ENCODE peak calls at places on chromosomes 12 and 14, in seven cellular contexts. T is pancreas, U is right lobe of liver, C is body of pancreas, K is tibial artery, O is upper lobe of right lung, N is PC-3. Y is an unnamed sample.

GRCh38 chr12:11545438-11546330 is 103.8 kb upstream of the ETV6 start:
- DNase-seq in T (no peak), U (no peak), C (no peak), K (no peak), O (no peak), N (no peak), Y (no peak)

GRCh38 chr14:80996049-80996901 is 40.9 kb downstream of the TSHR start:
- DNase-seq in T (peak; percentile 35), U (no peak), C (peak; percentile 26), K (peak; percentile 22), O (no peak), N (peak; percentile 83), Y (peak; percentile 24)

GRCh38 chr12:26250801-26251200 is 55.4 kb downstream of the SSPN start:
- DNase-seq in T (no peak), U (no peak), C (no peak), K (no peak), O (no peak), N (peak; percentile 76), Y (no peak)

GRCh38 chr14:30620178-30620577 is 1.9 kb upstream of the SCFD1 start:
- DNase-seq in T (no peak), U (no peak), C (no peak), K (no peak), O (no peak), N (peak; percentile 70), Y (no peak)

GRCh38 chr12:123075591-123076171 is 75.2 kb downstream of the PITPNM2 start:
- DNase-seq in T (no peak), U (no peak), C (no peak), K (no peak), O (peak; percentile 74), N (peak; percentile 71), Y (peak; percentile 39)

GRCh38 chr12:24728366-24728765 is 220.5 kb downstream of the BCAT1 start:
- DNase-seq in T (no peak), U (no peak), C (no peak), K (no peak), O (no peak), N (peak; percentile 11), Y (no peak)

GRCh38 chr12:74286254-74286653 is 251.4 kb upstream of the ATXN7L3B start:
- DNase-seq in T (no peak), U (no peak), C (no peak), K (no peak), O (no peak), N (no peak), Y (no peak)

GRCh38 chr14:99751539-99752485 is 41.4 kb upstream of the EML1 start:
- DNase-seq in T (no peak), U (peak; percentile 22), C (no peak), K (no peak), O (no peak), N (peak; percentile 41), Y (no peak)

GRCh38 chr12:123113038-123113437 is 37.9 kb downstream of the PITPNM2 start:
- DNase-seq in T (no peak), U (no peak), C (no peak), K (no peak), O (no peak), N (no peak), Y (no peak)

GRCh38 chr12:25054076-25054782 is 105.3 kb upstream of the BCAT1 start:
- DNase-seq in T (no peak), U (no peak), C (no peak), K (no peak), O (no peak), N (peak; percentile 2), Y (no peak)

GRCh38 chr12:100706029-100706428 is 88.5 kb upstream of the ANO4 start:
- DNase-seq in T (no peak), U (no peak), C (no peak), K (no peak), O (no peak), N (peak; percentile 84), Y (no peak)

GRCh38 chr14:79783061-79783460 is 428.2 kb downstream of the DIO2 start:
- DNase-seq in T (no peak), U (no peak), C (no peak), K (no peak), O (no peak), N (no peak), Y (no peak)

GRCh38 chr12:26034371-26035142 is 76.1 kb downstream of the RASSF8 start:
- DNase-seq in T (no peak), U (no peak), C (no peak), K (no peak), O (no peak), N (no peak), Y (no peak)

GRCh38 chr12:48775991-48776649 is 12.8 kb downstream of the ADCY6 start:
- DNase-seq in T (no peak), U (no peak), C (no peak), K (no peak), O (no peak), N (no peak), Y (no peak)

GRCh38 chr14:104562606-104563005 is 17.0 kb upstream of the C14orf180 start:
- DNase-seq in T (no peak), U (no peak), C (no peak), K (no peak), O (no peak), N (no peak), Y (no peak)

GRCh38 chr14:29671034-29671433 is 256.6 kb downstream of the PRKD1 start:
- DNase-seq in T (no peak), U (no peak), C (no peak), K (no peak), O (no peak), N (no peak), Y (no peak)

GRCh38 chr14:101357038-101357437 is 204.3 kb upstream of the DIO3 start:
- DNase-seq in T (no peak), U (no peak), C (no peak), K (no peak), O (no peak), N (no peak), Y (no peak)

GRCh38 chr14:104280085-104280901 is 141.9 kb downstream of the KIF26A start:
- DNase-seq in T (peak; percentile 7), U (peak; percentile 16), C (peak; percentile 1), K (no peak), O (peak; percentile 52), N (no peak), Y (no peak)

GRCh38 chr12:128918910-128919309 is 65.6 kb downstream of the GLT1D1 start:
- DNase-seq in T (no peak), U (no peak), C (no peak), K (no peak), O (no peak), N (no peak), Y (no peak)

GRCh38 chr12:47245623-47246022 is 165.9 kb upstream of the AMIGO2 start:
- DNase-seq in T (no peak), U (no peak), C (no peak), K (no peak), O (no peak), N (peak; percentile 81), Y (no peak)

GRCh38 chr14:88209273-88209672 is 113.8 kb downstream of the KCNK10 start:
- DNase-seq in T (no peak), U (no peak), C (no peak), K (no peak), O (no peak), N (no peak), Y (no peak)

DNA sequence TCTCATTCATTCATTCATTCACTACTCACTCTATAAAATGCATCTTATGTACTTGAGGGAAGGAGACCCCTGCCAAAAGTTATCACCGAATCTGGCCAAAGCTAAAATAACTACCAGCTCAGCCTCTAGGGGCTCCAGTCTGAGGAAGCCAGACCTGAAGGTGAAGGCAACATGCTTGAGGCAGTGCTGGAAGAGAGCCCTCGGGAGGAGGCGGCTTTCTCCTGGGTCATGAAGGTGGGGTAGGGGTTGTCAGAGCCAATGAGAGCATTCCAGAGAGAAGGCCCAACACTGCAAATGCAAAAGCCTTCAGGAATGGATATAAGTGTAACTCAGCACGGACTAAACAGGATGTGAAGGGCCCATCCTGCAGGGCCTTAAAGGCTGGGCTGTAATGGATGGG is 62.4 kb downstream of the GSC start:
- DNase-seq in T (no peak), U (no peak), C (no peak), K (no peak), O (no peak), N (no peak), Y (no peak)
- TF ChIP-seq CTCF in T (no peak), U (no peak), C (no peak), K (no peak), O (no peak), N (no peak), Y (no peak)

GRCh38 chr12:53976823-53977595 is 2.3 kb upstream of the HOTAIR start:
- DNase-seq in T (no peak), U (no peak), C (no peak), K (no peak), O (no peak), N (no peak), Y (no peak)

GRCh38 chr12:53978477-53979356 is 4.0 kb upstream of the HOTAIR start:
- DNase-seq in T (no peak), U (no peak), C (no peak), K (no peak), O (no peak), N (peak; percentile 78), Y (peak; percentile 48)

GRCh38 chr12:53976172-53976822 is 1.5 kb upstream of the HOTAIR start:
- DNase-seq in T (no peak), U (no peak), C (no peak), K (no peak), O (no peak), N (no peak), Y (no peak)

GRCh38 chr12:53975816-53976152 is 1.0 kb upstream of the HOTAIR start:
- DNase-seq in T (no peak), U (no peak), C (no peak), K (no peak), O (no peak), N (no peak), Y (no peak)

GRCh38 chr12:53977596-53978464 is 3.1 kb upstream of the HOTAIR start:
- DNase-seq in T (no peak), U (no peak), C (no peak), K (no peak), O (no peak), N (peak; percentile 14), Y (no peak)
- H3K27me3 ChIP-seq in T (peaks cover 4% of the 10 kb centered on the region), U (peaks cover 55% of the 10 kb centered on the region), C (peaks cover 3% of the 10 kb centered on the region), K (no peaks in the 10 kb centered on the region), O (peaks cover 99% of the 10 kb centered on the region), N (no peaks in the 10 kb centered on the region), Y (peaks cover 90% of the 10 kb centered on the region)

GRCh38 chr12:1662761-1663439 is 28.0 kb upstream of the ADIPOR2 start:
- DNase-seq in T (peak; percentile 78), U (peak; percentile 66), C (peak; percentile 87), K (no peak), O (peak; percentile 87), N (no peak), Y (peak; percentile 86)
- H3K27ac ChIP-seq in T (peak overlapping the region; percentile 46), U (peak overlapping the region; percentile 79), C (peak overlapping the region; percentile 84), K (peak overlapping the region; percentile 70), O (peak overlapping the region; percentile 71), N (no peak overlapping the region), Y (peak overlapping the region; percentile 91)

GRCh38 chr14:68822964-68823363 is 30.1 kb upstream of the ZFP36L1 start:
- DNase-seq in T (no peak), U (no peak), C (no peak), K (no peak), O (no peak), N (no peak), Y (no peak)

GRCh38 chr14:68824207-68824516 is 31.3 kb upstream of the ZFP36L1 start:
- DNase-seq in T (no peak), U (no peak), C (no peak), K (no peak), O (no peak), N (no peak), Y (no peak)

GRCh38 chr14:68825729-68826128 is 32.9 kb upstream of the ZFP36L1 start:
- DNase-seq in T (no peak), U (no peak), C (no peak), K (no peak), O (no peak), N (no peak), Y (no peak)

GRCh38 chr14:68823434-68824206 is 30.8 kb upstream of the ZFP36L1 start:
- DNase-seq in T (no peak), U (peak; percentile 87), C (peak; percentile 41), K (no peak), O (no peak), N (no peak), Y (no peak)

GRCh38 chr14:68824517-68825347 is 31.9 kb upstream of the ZFP36L1 start:
- DNase-seq in T (peak; percentile 78), U (peak; percentile 91), C (peak; percentile 94), K (peak; percentile 86), O (peak; percentile 93), N (peak; percentile 90), Y (peak; percentile 92)
- TF ChIP-seq CTCF in T (peak; percentile 69), U (peak; percentile 98), C (peak; percentile 83), K (peak; percentile 96), O (peak; percentile 91), N (peak; percentile 97), Y (peak; percentile 95)

Y was measured in colonic mucosa.